ENCODE peak calls at places on chromosome 6, in six cellular contexts. D is fibroblast of mammary gland, P is pancreas, C is GM12878, E is body of pancreas, H is heart left ventricle. N is an unnamed sample.

GRCh38 chr6:16288163-16288562 is 49.8 kb downstream of the GMPR start:
- DNase-seq in D (no peak), P (no peak), E (no peak), C (no peak), H (no peak), N (no peak)

GRCh38 chr6:74070091-74070490 is 374.1 kb downstream of the CD109 start:
- DNase-seq in E (no peak), D (peak), P (no peak), C (no peak), H (no peak), N (no peak)

GRCh38 chr6:135583256-135583758 is 85.8 kb upstream of the AHI1 start:
- DNase-seq in P (no peak), C (no peak), E (no peak), H (no peak), D (peak), N (no peak)

GRCh38 chr6:158208226-158208807 is 40.2 kb downstream of the GTF2H5 start:
- DNase-seq in H (no peak), D (no peak), P (no peak), E (no peak), C (no peak), N (no peak)

GRCh38 chr6:169858935-169859351 is 107.5 kb downstream of the ERMARD start:
- DNase-seq in C (no peak), D (no peak), E (no peak), H (no peak), P (no peak), N (no peak)

GRCh38 chr6:93985953-93986352 is 566.6 kb upstream of the EPHA7 start:
- DNase-seq in E (no peak), H (no peak), C (no peak), D (no peak), P (no peak), N (no peak)

GRCh38 chr6:6227896-6228295 is 92.6 kb downstream of the F13A1 start:
- DNase-seq in P (no peak), E (no peak), C (no peak), H (no peak), D (no peak), N (no peak)

GRCh38 chr6:156189714-156190113 is 587.5 kb upstream of the ARID1B start:
- DNase-seq in D (no peak), P (no peak), E (no peak), C (no peak), H (no peak), N (no peak)

GRCh38 chr6:111841822-111842221 is 31.4 kb downstream of the FYN start:
- DNase-seq in C (peak), P (peak), E (no peak), H (peak), D (peak), N (no peak)

GRCh38 chr6:81241717-81242116 is 510.8 kb downstream of the TENT5A start:
- DNase-seq in D (peak), P (no peak), E (no peak), H (no peak), C (no peak), N (no peak)

GRCh38 chr6:133983099-133983939 is 30.3 kb downstream of the TBPL1 start:
- DNase-seq in H (no peak), D (no peak), C (no peak), P (no peak), E (no peak), N (no peak)

GRCh38 chr6:22737331-22737730 is 168.0 kb downstream of the HDGFL1 start:
- DNase-seq in D (peak), H (no peak), C (peak), P (peak), E (peak), N (peak)

GRCh38 chr6:42162812-42163211 is 10.4 kb upstream of the GUCA1A start:
- DNase-seq in H (no peak), P (no peak), D (no peak), C (no peak), E (no peak), N (no peak)

GRCh38 chr6:84346372-84346771 is 118.9 kb upstream of the CEP162 start:
- DNase-seq in E (no peak), H (no peak), C (no peak), D (peak), P (no peak), N (no peak)
- TF ChIP-seq CTCF in E (no peak), H (no peak), C (no peak), D (peak), P (no peak), N (peak)

DNA sequence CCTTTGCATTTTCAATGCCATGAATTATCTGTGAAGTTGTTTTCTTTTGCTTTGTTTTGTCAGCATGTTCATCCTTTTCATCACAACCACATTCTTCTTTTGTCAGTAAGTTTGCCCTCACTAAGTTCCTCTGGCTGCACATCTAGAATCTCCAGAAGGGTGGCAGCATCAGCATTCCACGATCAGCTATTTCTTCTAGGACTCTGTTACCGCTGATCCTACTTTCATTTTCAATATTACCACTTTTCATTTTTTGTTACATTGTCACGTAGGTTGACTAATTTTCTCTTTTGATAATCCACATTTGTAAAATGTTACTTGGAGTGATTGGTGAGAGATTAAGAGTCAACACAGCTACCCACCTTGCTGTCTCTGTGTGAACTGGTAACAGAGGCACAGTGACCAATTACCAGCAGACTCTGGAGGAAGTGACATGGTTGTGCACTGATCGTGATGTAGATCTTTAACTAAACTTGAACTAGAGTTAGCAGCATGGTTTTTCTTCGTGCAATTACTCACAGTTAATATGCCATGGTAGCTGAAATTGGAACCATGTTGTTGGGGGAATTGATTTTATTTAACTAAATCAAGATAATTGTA is 307.9 kb upstream of the SLC35B3 start:
- DNase-seq in P (no peak), E (no peak), C (no peak), D (no peak), H (no peak), N (no peak)
- H3K4me3 ChIP-seq in P (no peak), E (no peak), C (peak), D (no peak), H (no peak), N (peak)

GRCh38 chr6:51352506-51353029 is 533.9 kb downstream of the TFAP2B start:
- DNase-seq in D (no peak), C (no peak), P (no peak), H (no peak), E (no peak), N (no peak)

GRCh38 chr6:51349866-51350265 is 531.2 kb downstream of the TFAP2B start:
- DNase-seq in C (no peak), H (no peak), E (no peak), P (no peak), D (no peak), N (no peak)

GRCh38 chr6:51350308-51350904 is 531.7 kb downstream of the TFAP2B start:
- DNase-seq in E (no peak), D (peak), C (no peak), P (no peak), H (no peak), N (no peak)
- TF ChIP-seq CTCF in E (no peak), D (peak), C (peak), P (no peak), H (no peak), N (peak)

GRCh38 chr6:56954389-56955170 is at the start of gene BEND6:
- DNase-seq in E (peak), D (peak), P (peak), H (peak), C (no peak), N (no peak)

GRCh38 chr6:56957856-56958255 is 2.9 kb downstream of the BEND6 start:
- DNase-seq in E (no peak), C (no peak), H (no peak), D (no peak), P (no peak), N (no peak)

GRCh38 chr6:56958481-56958880 is 3.6 kb downstream of the BEND6 start:
- DNase-seq in P (no peak), E (no peak), C (no peak), H (no peak), D (peak), N (no peak)

GRCh38 chr6:56955171-56956155 is 556 bp downstream of the BEND6 start:
- DNase-seq in P (peak), C (peak), E (peak), D (peak), H (peak), N (peak)

GRCh38 chr6:56956481-56956880 is 1.6 kb downstream of the BEND6 start:
- DNase-seq in C (no peak), D (no peak), E (no peak), P (no peak), H (no peak), N (no peak)
- H3K4me3 ChIP-seq in C (peak), D (no peak), E (no peak), P (no peak), H (no peak), N (no peak)

GRCh38 chr6:26249959-26250805 is 114.8 kb upstream of the BTN3A2 start:
- DNase-seq in P (peak), H (peak), E (no peak), D (no peak), C (peak), N (no peak)
- TF ChIP-seq CTCF in P (no peak), H (no peak), E (no peak), D (no peak), C (peak), N (peak)

GRCh38 chr6:128494440-128494839 is 26.0 kb downstream of the PTPRK start:
- DNase-seq in C (no peak), D (no peak), E (no peak), H (no peak), P (no peak), N (no peak)

GRCh38 chr6:128492386-128492785 is 28.0 kb downstream of the PTPRK start:
- DNase-seq in E (peak), C (no peak), P (peak), H (no peak), D (no peak), N (no peak)

GRCh38 chr6:128493877-128494276 is 26.5 kb downstream of the PTPRK start:
- DNase-seq in P (no peak), H (no peak), E (no peak), C (no peak), D (no peak), N (no peak)

GRCh38 chr6:128491643-128492206 is 28.7 kb downstream of the PTPRK start:
- DNase-seq in C (no peak), D (peak), P (no peak), H (peak), E (peak), N (no peak)

GRCh38 chr6:128491041-128491642 is 29.3 kb downstream of the PTPRK start:
- DNase-seq in H (no peak), E (peak), D (no peak), P (no peak), C (no peak), N (no peak)
- H3K4me3 ChIP-seq in H (peak), E (no peak), D (peak), P (no peak), C (no peak), N (peak)

DNA sequence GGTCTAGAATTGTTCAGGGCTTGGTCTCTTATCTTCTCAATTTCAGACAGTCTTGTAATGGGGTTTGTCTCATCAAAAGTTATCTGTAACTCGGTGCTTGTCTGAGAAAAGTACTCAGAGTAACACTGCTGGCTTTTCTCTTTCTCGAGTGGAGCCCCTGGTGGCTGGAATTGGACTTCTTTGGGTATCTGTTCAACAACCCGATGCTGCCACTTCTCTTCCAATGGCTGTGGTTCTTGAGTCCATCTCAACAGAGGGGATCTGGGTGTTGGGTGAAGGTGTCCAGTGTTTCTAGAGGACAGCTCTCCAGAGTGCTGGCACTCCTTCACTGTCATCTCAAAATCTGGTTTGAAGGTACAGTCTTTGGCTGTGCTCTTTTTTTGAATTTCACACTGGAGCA is 24.6 kb downstream of the DST start:
- DNase-seq in C (no peak), E (no peak), P (no peak), H (no peak), D (no peak), N (no peak)
- TF ChIP-seq CTCF in C (peak), E (no peak), P (no peak), H (no peak), D (peak), N (peak)

DNA sequence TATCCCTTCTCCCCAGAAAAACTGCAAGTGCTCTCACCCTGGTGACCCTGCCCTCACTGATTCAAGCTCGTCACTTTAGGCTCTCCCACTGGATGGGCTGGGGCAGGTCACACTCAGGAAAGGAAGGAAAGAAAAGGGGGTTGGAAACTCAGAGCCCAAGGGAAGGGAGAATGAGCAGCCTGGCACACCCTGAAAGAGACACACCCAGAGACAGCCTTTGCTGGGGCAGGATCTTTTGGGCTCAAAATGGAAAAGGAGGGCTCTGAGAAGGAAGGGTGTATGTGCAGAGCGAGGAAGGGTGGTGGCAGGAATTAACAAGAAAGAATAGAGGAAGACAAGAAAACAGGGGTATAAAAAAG is 2.5 kb downstream of the PPP1R18 start:
- DNase-seq in C (no peak), D (no peak), E (no peak), P (no peak), H (no peak), N (no peak)
- H3K4me3 ChIP-seq in C (peak), D (peak), E (no peak), P (no peak), H (peak), N (peak)